ENCODE peak calls at places on chromosome 10, in eight cellular contexts. A is HEK293T; X is left ventricle myocardium superior; P is activated CD8-positive, alpha-beta memory T cell treated with anti-CD3 and anti-CD28 coated beads for 1 hour; V is T1000; Y is GM04504; K is neural progenitor cell; N is H54. O is an unnamed sample.

GRCh38 chr10:112765717-112766235 is 184.3 kb upstream of the TCF7L2 start:
- DNase-seq in A (no peak), X (no peak), P (no peak), V (no peak), Y (no peak), K (no peak), N (no peak), O (no peak)

GRCh38 chr10:47282005-47282656 is 17.9 kb upstream of the GDF10 start:
- DNase-seq in A (no peak), X (no peak), P (no peak), V (no peak), Y (no peak), K (no peak), N (no peak), O (no peak)

GRCh38 chr10:58064714-58065528 is 202.8 kb downstream of the IPMK start:
- DNase-seq in A (peak), X (no peak), P (no peak), V (peak), Y (peak), K (peak), N (peak), O (peak)

GRCh38 chr10:819326-819725 is 112.2 kb downstream of the LARP4B start:
- DNase-seq in A (no peak), X (no peak), P (no peak), V (no peak), Y (no peak), K (no peak), N (no peak), O (no peak)

GRCh38 chr10:42960491-42961155 is 116.2 kb upstream of the RET start:
- DNase-seq in A (no peak), X (peak), P (no peak), V (no peak), Y (peak), K (no peak), N (peak), O (no peak)

GRCh38 chr10:15169555-15170407 is 1.3 kb upstream of the NMT2 start:
- DNase-seq in A (no peak), X (no peak), P (peak), V (no peak), Y (no peak), K (peak), N (no peak), O (no peak)

GRCh38 chr10:60367014-60367413 is 22.7 kb downstream of the ANK3 start:
- DNase-seq in A (no peak), X (no peak), P (no peak), V (no peak), Y (no peak), K (no peak), N (no peak), O (no peak)

GRCh38 chr10:103739039-103739764 is 116.2 kb downstream of the SH3PXD2A start:
- DNase-seq in A (no peak), X (no peak), P (no peak), V (peak), Y (peak), K (peak), N (peak), O (peak)

GRCh38 chr10:132906836-132907235 is 35.5 kb downstream of the CFAP46 start:
- DNase-seq in A (no peak), X (peak), P (no peak), V (no peak), Y (no peak), K (no peak), N (no peak), O (no peak)

GRCh38 chr10:113473851-113474250 is 79.0 kb upstream of the HABP2 start:
- DNase-seq in A (no peak), X (no peak), P (no peak), V (no peak), Y (peak), K (no peak), N (no peak), O (no peak)

GRCh38 chr10:44415121-44415520 is 30.2 kb upstream of the CXCL12 start:
- DNase-seq in A (no peak), X (no peak), P (no peak), V (no peak), Y (no peak), K (no peak), N (no peak), O (no peak)

GRCh38 chr10:110387983-110388681 is 83.4 kb upstream of the SMNDC1 start:
- DNase-seq in A (no peak), X (no peak), P (no peak), V (no peak), Y (no peak), K (no peak), N (no peak), O (no peak)

GRCh38 chr10:77715081-77715480 is 77.5 kb upstream of the KCNMA1 start:
- DNase-seq in A (peak), X (no peak), P (no peak), V (no peak), Y (no peak), K (no peak), N (no peak), O (no peak)

GRCh38 chr10:38184477-38184876 is 90.3 kb downstream of the ZNF37A start:
- DNase-seq in A (no peak), X (no peak), P (no peak), V (no peak), Y (no peak), K (no peak), N (no peak), O (no peak)

GRCh38 chr10:33231621-33232350 is 102.7 kb downstream of the NRP1 start:
- DNase-seq in A (no peak), X (no peak), P (no peak), V (no peak), Y (no peak), K (no peak), N (no peak), O (no peak)

GRCh38 chr10:74145133-74145532 is 5.5 kb downstream of the AP3M1 start:
- DNase-seq in A (peak), X (no peak), P (no peak), V (no peak), Y (peak), K (no peak), N (peak), O (peak)

GRCh38 chr10:14124951-14125350 is 205.8 kb downstream of the FRMD4A start:
- DNase-seq in A (no peak), X (no peak), P (no peak), V (no peak), Y (no peak), K (no peak), N (no peak), O (no peak)

GRCh38 chr10:2791774-2792443 is 275.4 kb upstream of the PFKP start:
- DNase-seq in A (no peak), X (no peak), P (no peak), V (no peak), Y (no peak), K (no peak), N (no peak), O (no peak)

GRCh38 chr10:50506861-50507573 is 116.7 kb downstream of the SGMS1 start:
- DNase-seq in A (no peak), X (peak), P (no peak), V (no peak), Y (no peak), K (peak), N (no peak), O (no peak)

GRCh38 chr10:12466701-12467100 is 117.4 kb downstream of the CAMK1D start:
- DNase-seq in A (no peak), X (no peak), P (no peak), V (no peak), Y (no peak), K (no peak), N (peak), O (peak)

GRCh38 chr10:77248104-77248503 is 389.5 kb downstream of the KCNMA1 start:
- DNase-seq in A (no peak), X (no peak), P (no peak), V (no peak), Y (no peak), K (peak), N (no peak), O (no peak)

GRCh38 chr10:71320592-71320991 is 1.5 kb downstream of the SLC29A3 start:
- DNase-seq in A (no peak), X (no peak), P (no peak), V (no peak), Y (no peak), K (no peak), N (no peak), O (no peak)

GRCh38 chr10:119305860-119306513 is 98.6 kb downstream of the GRK5 start:
- DNase-seq in A (no peak), X (no peak), P (peak), V (peak), Y (peak), K (no peak), N (peak), O (peak)

GRCh38 chr10:100201549-100201948 is 15.7 kb upstream of the ERLIN1 start:
- DNase-seq in A (no peak), X (no peak), P (no peak), V (no peak), Y (no peak), K (no peak), N (no peak), O (no peak)

GRCh38 chr10:49359349-49360231 is 36.3 kb downstream of the DRGX start:
- DNase-seq in A (no peak), X (no peak), P (no peak), V (no peak), Y (no peak), K (no peak), N (no peak), O (peak)

GRCh38 chr10:69375307-69376151 is 41.2 kb downstream of the TACR2 start:
- DNase-seq in A (no peak), X (peak), P (no peak), V (no peak), Y (no peak), K (peak), N (no peak), O (no peak)

GRCh38 chr10:81570349-81570748 is 304.6 kb upstream of the NRG3 start:
- DNase-seq in A (no peak), X (no peak), P (no peak), V (no peak), Y (no peak), K (no peak), N (no peak), O (no peak)

GRCh38 chr10:61939575-61940301 is 38.2 kb downstream of the ARID5B start:
- DNase-seq in A (no peak), X (no peak), P (no peak), V (no peak), Y (peak), K (no peak), N (no peak), O (peak)

GRCh38 chr10:33217854-33218253 is 116.6 kb downstream of the NRP1 start:
- DNase-seq in A (no peak), X (no peak), P (no peak), V (no peak), Y (no peak), K (no peak), N (no peak), O (no peak)

GRCh38 chr10:112958275-112958995 is 8.4 kb downstream of the TCF7L2 start:
- DNase-seq in A (no peak), X (no peak), P (no peak), V (no peak), Y (peak), K (no peak), N (no peak), O (peak)

GRCh38 chr10:67976292-67977245 is 92.1 kb downstream of the SIRT1 start:
- DNase-seq in A (no peak), X (peak), P (no peak), V (no peak), Y (no peak), K (peak), N (no peak), O (no peak)

GRCh38 chr10:81116201-81116600 is 578.5 kb downstream of the SH2D4B start:
- DNase-seq in A (no peak), X (no peak), P (no peak), V (peak), Y (no peak), K (no peak), N (no peak), O (no peak)

GRCh38 chr10:128734161-128734560 is 607.9 kb upstream of the MKI67 start:
- DNase-seq in A (no peak), X (no peak), P (no peak), V (no peak), Y (no peak), K (no peak), N (no peak), O (no peak)

GRCh38 chr10:29555091-29555745 is 79.6 kb downstream of the SVIL start:
- DNase-seq in A (no peak), X (no peak), P (no peak), V (no peak), Y (no peak), K (no peak), N (no peak), O (no peak)

GRCh38 chr10:84114088-84114667 is 25.1 kb upstream of the GHITM start:
- DNase-seq in A (no peak), X (no peak), P (no peak), V (no peak), Y (no peak), K (peak), N (no peak), O (no peak)

O was measured in brain pericyte.